ENCODE peak calls at places on chromosomes 16 and 17, in eight cellular contexts. X is brain microvascular endothelial cell, A is activated T-cell treated with anti-CD3 and anti-CD28 coated beads for 24 hours, C is NCI-H2171, H is HT-29, O is mucosa of gallbladder, N is GM12878, U is glomerular endothelial cell. K is an unnamed sample.

GRCh38 chr17:76272541-76273434 is 7.6 kb downstream of the UBALD2 start:
- DNase-seq in X (no peak), N (no peak), U (no peak), H (no peak), A (peak; percentile 66), C (no peak), O (no peak), K (no peak)

GRCh38 chr17:7236808-7237207 is 2.4 kb downstream of the PHF23 start:
- DNase-seq in O (no peak), X (no peak), N (no peak), C (no peak), H (no peak), A (no peak), U (no peak), K (no peak)

GRCh38 chr17:2020721-2021120 is 4.4 kb downstream of the RTN4RL1 start:
- DNase-seq in U (no peak), X (no peak), C (no peak), N (no peak), O (no peak), H (no peak), A (no peak), K (no peak)

GRCh38 chr17:69390735-69391501 is 23.6 kb upstream of the MAP2K6 start:
- DNase-seq in U (no peak), O (no peak), C (no peak), N (no peak), H (no peak), A (no peak), X (no peak), K (no peak)

GRCh38 chr17:78366109-78366848 is 6.4 kb upstream of the SOCS3 start:
- DNase-seq in U (no peak), C (no peak), X (no peak), H (no peak), N (no peak), O (no peak), A (no peak), K (no peak)

GRCh38 chr16:66322174-66322573 is 44.3 kb upstream of the CDH5 start:
- DNase-seq in C (no peak), O (no peak), U (no peak), A (no peak), H (no peak), X (no peak), N (no peak), K (no peak)

GRCh38 chr17:64219571-64219970 is 43.5 kb downstream of the TEX2 start:
- DNase-seq in A (no peak), N (no peak), H (no peak), U (no peak), X (no peak), C (no peak), O (no peak), K (no peak)

GRCh38 chr17:20190605-20191004 is 181.4 kb downstream of the SPECC1 start:
- DNase-seq in O (no peak), U (no peak), N (no peak), C (no peak), X (no peak), H (no peak), A (no peak), K (no peak)

GRCh38 chr16:65740716-65741115 is 618.9 kb upstream of the CDH11 start:
- DNase-seq in U (no peak), A (no peak), N (no peak), X (no peak), O (no peak), H (no peak), C (no peak), K (no peak)

GRCh38 chr16:53061701-53062159 is 6.9 kb downstream of the CHD9 start:
- DNase-seq in N (peak; percentile 96), O (no peak), C (no peak), A (peak; percentile 4), H (peak; percentile 74), X (no peak), U (no peak), K (peak; percentile 50)

GRCh38 chr17:77392376-77393273 is 251.9 kb downstream of the SEC14L1 start:
- DNase-seq in N (no peak), C (no peak), U (no peak), H (peak; percentile 76), O (peak; percentile 90), A (no peak), X (no peak), K (peak; percentile 56)

GRCh38 chr16:9419161-9419560 is 327.7 kb downstream of the HAPSTR1 start:
- DNase-seq in N (no peak), U (no peak), C (no peak), X (no peak), A (no peak), O (no peak), H (no peak), K (no peak)

GRCh38 chr16:57627184-57627871 is 1.1 kb upstream of the ADGRG1 start:
- DNase-seq in U (no peak), H (no peak), N (no peak), A (no peak), X (peak; percentile 71), C (no peak), O (no peak), K (peak; percentile 36)

GRCh38 chr17:13835151-13835550 is 233.4 kb upstream of the HS3ST3A1 start:
- DNase-seq in U (no peak), A (no peak), N (no peak), O (no peak), X (no peak), H (no peak), C (no peak), K (no peak)

GRCh38 chr16:14284930-14285541 is 213.9 kb downstream of the MRTFB start:
- DNase-seq in A (no peak), H (peak; percentile 83), U (no peak), O (no peak), C (no peak), N (no peak), X (peak; percentile 61), K (peak; percentile 73)

GRCh38 chr16:70715860-70716357 is 30.1 kb upstream of the MTSS2 start:
- DNase-seq in X (no peak), A (no peak), H (no peak), O (no peak), U (no peak), C (no peak), N (no peak), K (no peak)

GRCh38 chr17:77834170-77835115 is 124.1 kb upstream of the TNRC6C start:
- DNase-seq in O (peak; percentile 79), C (no peak), H (peak; percentile 53), X (peak; percentile 93), N (peak; percentile 49), U (no peak), A (peak; percentile 55), K (peak; percentile 80)

GRCh38 chr17:81405382-81406005 is 10.2 kb downstream of the BAHCC1 start:
- DNase-seq in O (no peak), X (no peak), C (no peak), A (no peak), U (no peak), H (no peak), N (no peak), K (no peak)

GRCh38 chr17:75633484-75634375 is 496 bp downstream of the SMIM5 start:
- DNase-seq in H (peak; percentile 96), C (peak; percentile 92), U (peak; percentile 50), N (no peak), X (peak; percentile 92), A (peak; percentile 35), O (peak; percentile 94), K (peak; percentile 95)

GRCh38 chr16:3478242-3478925 is 16.9 kb downstream of the C16orf90 start:
- DNase-seq in H (peak; percentile 47), N (no peak), A (no peak), O (no peak), C (no peak), X (no peak), U (no peak), K (no peak)

GRCh38 chr16:56776562-56776961 is 46.6 kb downstream of the NUP93 start:
- DNase-seq in X (no peak), U (no peak), C (no peak), N (no peak), A (no peak), H (no peak), O (peak; percentile 18), K (no peak)

GRCh38 chr17:47813512-47814031 is 8.0 kb downstream of the OSBPL7 start:
- DNase-seq in H (no peak), A (no peak), O (no peak), X (no peak), C (no peak), U (no peak), N (no peak), K (no peak)

GRCh38 chr16:70800306-70800705 is 652 bp downstream of the VAC14 start:
- DNase-seq in N (no peak), X (no peak), A (no peak), O (no peak), H (no peak), U (no peak), C (no peak), K (peak; percentile 6)

GRCh38 chr16:24700549-24701392 is 28.7 kb upstream of the TNRC6A start:
- DNase-seq in A (no peak), X (peak; percentile 92), O (peak; percentile 87), N (no peak), C (no peak), H (peak; percentile 20), U (peak; percentile 92), K (peak; percentile 77)

K was measured in Calu3.